ENCODE peak calls at places on chromosomes 5 and 9, in six cellular contexts. C, T, I, H, G and V are unnamed samples.

GRCh38 chr9:76026796-76027195 is 136.3 kb downstream of the PCSK5 start:
- DNase-seq in C (no peak), T (no peak), I (no peak), H (no peak), G (no peak), V (no peak)

GRCh38 chr9:99222416-99223280 is 566 bp downstream of the SEC61B start:
- DNase-seq in C (no peak), T (peak), I (no peak), H (no peak), G (no peak), V (peak)

GRCh38 chr5:151596839-151597539 is 5.9 kb upstream of the FAT2 start:
- DNase-seq in C (no peak), T (peak), I (no peak), H (no peak), G (no peak), V (peak)

GRCh38 chr9:118305371-118305770 is 601.2 kb downstream of the TLR4 start:
- DNase-seq in C (no peak), T (no peak), I (no peak), H (no peak), G (peak), V (no peak)

GRCh38 chr9:70746760-70747159 is 332.3 kb upstream of the KLF9 start:
- DNase-seq in C (no peak), T (no peak), I (no peak), H (no peak), G (no peak), V (no peak)

GRCh38 chr5:1342268-1342667 is 2.6 kb downstream of the CLPTM1L start:
- DNase-seq in C (peak), T (no peak), I (no peak), H (no peak), G (no peak), V (no peak)

GRCh38 chr5:150918613-150919012 is 13.8 kb upstream of the ZNF300 start:
- DNase-seq in C (no peak), T (no peak), I (no peak), H (no peak), G (no peak), V (peak)

GRCh38 chr9:134178781-134179551 is 14.6 kb upstream of the RNU6ATAC start:
- DNase-seq in C (peak), T (peak), I (no peak), H (no peak), G (no peak), V (no peak)

GRCh38 chr5:133865113-133865512 is 103.3 kb downstream of the C5orf15 start:
- DNase-seq in C (peak), T (no peak), I (no peak), H (no peak), G (no peak), V (no peak)

GRCh38 chr5:96326902-96327301 is 106.1 kb downstream of the PCSK1 start:
- DNase-seq in C (no peak), T (no peak), I (no peak), H (peak), G (no peak), V (no peak)

GRCh38 chr9:13487498-13487897 is 208.0 kb upstream of the MPDZ start:
- DNase-seq in C (no peak), T (no peak), I (no peak), H (no peak), G (no peak), V (no peak)

GRCh38 chr5:173283318-173284288 is 44.6 kb downstream of the STC2 start:
- DNase-seq in C (peak), T (peak), I (peak), H (peak), G (peak), V (peak)

GRCh38 chr9:135879237-135879601 is 28.1 kb downstream of the CAMSAP1 start:
- DNase-seq in C (no peak), T (no peak), I (no peak), H (no peak), G (no peak), V (no peak)

GRCh38 chr9:135329571-135330306 is 149.8 kb upstream of the PPP1R26 start:
- DNase-seq in C (no peak), T (no peak), I (no peak), H (no peak), G (no peak), V (peak)

GRCh38 chr9:20356392-20357206 is 265.7 kb downstream of the MLLT3 start:
- DNase-seq in C (peak), T (peak), I (peak), H (peak), G (peak), V (peak)

GRCh38 chr9:36407122-36407723 is 7.2 kb upstream of the RNF38 start:
- DNase-seq in C (no peak), T (peak), I (peak), H (peak), G (peak), V (peak)

GRCh38 chr9:130078547-130078946 is 24.8 kb downstream of the GPR107 start:
- DNase-seq in C (no peak), T (no peak), I (no peak), H (no peak), G (peak), V (no peak)

GRCh38 chr9:99026956-99027298 is 78.0 kb upstream of the TGFBR1 start:
- DNase-seq in C (no peak), T (no peak), I (no peak), H (no peak), G (no peak), V (no peak)

GRCh38 chr9:4068449-4068848 is 231.4 kb downstream of the GLIS3 start:
- DNase-seq in C (no peak), T (peak), I (no peak), H (no peak), G (no peak), V (no peak)

GRCh38 chr5:151570058-151570457 is 21.1 kb downstream of the FAT2 start:
- DNase-seq in C (no peak), T (no peak), I (no peak), H (no peak), G (no peak), V (no peak)

GRCh38 chr5:147621016-147621415 is 111.1 kb upstream of the DPYSL3 start:
- DNase-seq in C (no peak), T (no peak), I (no peak), H (no peak), G (no peak), V (no peak)

GRCh38 chr5:134582281-134582680 is 50.3 kb downstream of the SAR1B start:
- DNase-seq in C (no peak), T (no peak), I (no peak), H (no peak), G (no peak), V (no peak)

GRCh38 chr5:172528440-172528839 is 74.1 kb upstream of the SH3PXD2B start:
- DNase-seq in C (no peak), T (no peak), I (no peak), H (no peak), G (no peak), V (no peak)